ENCODE peak calls at places on chromosomes 2 and 18, in seven cellular contexts. S is Peyer's patch, Q is mucosa of descending colon, Y is tibial artery, W is ascending aorta, L is GM13977, U is PC-3. A is an unnamed sample.

GRCh38 chr2:205197468-205198129 is 484.7 kb upstream of the NRP2 start:
- DNase-seq in S (no peak), L (no peak), Q (no peak), U (no peak), Y (no peak), W (no peak), A (peak)

GRCh38 chr2:85804026-85804425 is 50.2 kb downstream of the ATOH8 start:
- DNase-seq in S (no peak), U (no peak), W (peak), Q (no peak), L (no peak), Y (no peak), A (no peak)

GRCh38 chr18:10284571-10285282 is 169.7 kb upstream of the APCDD1 start:
- DNase-seq in Q (no peak), W (no peak), U (no peak), Y (no peak), L (no peak), S (no peak), A (no peak)

GRCh38 chr2:237459741-237460174 is 27.3 kb upstream of the MLPH start:
- DNase-seq in S (no peak), Y (no peak), U (peak), L (no peak), W (no peak), Q (no peak), A (peak)

GRCh38 chr2:220015576-220015975 is 388.1 kb downstream of the SLC4A3 start:
- DNase-seq in W (no peak), L (no peak), S (no peak), U (no peak), Y (no peak), Q (no peak), A (no peak)

GRCh38 chr18:78871631-78872030 is 108.0 kb upstream of the SALL3 start:
- DNase-seq in L (no peak), Q (no peak), U (no peak), Y (no peak), S (no peak), W (no peak), A (no peak)

GRCh38 chr18:33277431-33277830 is 163.1 kb downstream of the CCDC178 start:
- DNase-seq in S (no peak), L (no peak), W (no peak), U (no peak), Y (no peak), Q (no peak), A (no peak)

GRCh38 chr2:105708697-105709096 is 36.0 kb upstream of the NCK2 start:
- DNase-seq in U (no peak), W (no peak), Y (no peak), S (no peak), Q (no peak), L (no peak), A (no peak)

GRCh38 chr2:20747317-20747716 is 75.6 kb downstream of the LDAH start:
- DNase-seq in U (no peak), W (no peak), Q (no peak), Y (no peak), L (no peak), S (no peak), A (no peak)

GRCh38 chr18:25516747-25517498 is 165.0 kb upstream of the ZNF521 start:
- DNase-seq in Y (no peak), U (no peak), W (no peak), S (no peak), Q (no peak), L (no peak), A (no peak)

GRCh38 chr2:200653021-200653420 is 67.2 kb downstream of the AOX1 start:
- DNase-seq in U (no peak), L (no peak), Q (no peak), S (no peak), Y (no peak), W (no peak), A (no peak)

GRCh38 chr2:149363953-149364352 is 33.6 kb downstream of the LYPD6 start:
- DNase-seq in L (no peak), U (no peak), S (no peak), W (no peak), Q (no peak), Y (no peak), A (no peak)

GRCh38 chr2:119853777-119854399 is 94.2 kb downstream of the PTPN4 start:
- DNase-seq in W (no peak), L (no peak), U (no peak), S (no peak), Q (no peak), Y (no peak), A (no peak)

GRCh38 chr18:57439617-57439975 is 4.4 kb downstream of the ONECUT2 start:
- DNase-seq in W (no peak), Q (no peak), S (no peak), Y (no peak), L (peak), U (no peak), A (no peak)

GRCh38 chr2:159873136-159873728 is 75.2 kb upstream of the CD302 start:
- DNase-seq in S (no peak), Y (no peak), L (no peak), Q (no peak), U (no peak), W (no peak), A (no peak)

GRCh38 chr18:47847635-47848034 is 82.8 kb downstream of the SMAD2 start:
- DNase-seq in Q (no peak), L (no peak), S (no peak), U (no peak), W (no peak), Y (no peak), A (no peak)

GRCh38 chr2:34365937-34366336 is 766.8 kb upstream of the FAM98A start:
- DNase-seq in Q (no peak), U (no peak), W (no peak), L (no peak), S (no peak), Y (no peak), A (no peak)

GRCh38 chr18:63788447-63789096 is 13.4 kb downstream of the SERPINB7 start:
- DNase-seq in Q (no peak), L (no peak), S (no peak), U (peak), Y (no peak), W (no peak), A (peak)

GRCh38 chr2:71830497-71831207 is 317.0 kb downstream of the CYP26B1 start:
- DNase-seq in L (no peak), Q (no peak), U (no peak), S (no peak), W (no peak), Y (no peak), A (no peak)

GRCh38 chr18:62033207-62033606 is 140.4 kb upstream of the RNF152 start:
- DNase-seq in U (no peak), Q (no peak), Y (no peak), W (no peak), S (no peak), L (no peak), A (no peak)

GRCh38 chr2:225113356-225114015 is 71.2 kb upstream of the DOCK10 start:
- DNase-seq in L (no peak), U (no peak), Q (no peak), S (no peak), W (no peak), Y (no peak), A (no peak)

GRCh38 chr2:12787891-12788783 is 71.4 kb downstream of the TRIB2 start:
- DNase-seq in Q (no peak), L (no peak), S (no peak), W (no peak), Y (no peak), U (peak), A (no peak)

GRCh38 chr2:118580651-118581050 is 266.8 kb downstream of the EN1 start:
- DNase-seq in Y (no peak), Q (no peak), S (no peak), W (no peak), U (peak), L (no peak), A (peak)

GRCh38 chr2:230900336-230900995 is 24.6 kb downstream of the GPR55 start:
- DNase-seq in S (no peak), Q (peak), Y (no peak), L (no peak), W (peak), U (no peak), A (no peak)

GRCh38 chr2:142721015-142721414 is 156.4 kb upstream of the KYNU start:
- DNase-seq in Q (no peak), Y (no peak), U (no peak), L (no peak), S (no peak), W (no peak), A (no peak)

GRCh38 chr2:196538646-196539045 is 100.9 kb upstream of the CCDC150 start:
- DNase-seq in L (no peak), U (no peak), S (no peak), Y (no peak), W (no peak), Q (peak), A (no peak)

GRCh38 chr2:55876425-55877084 is 47.0 kb downstream of the EFEMP1 start:
- DNase-seq in U (no peak), Q (no peak), L (no peak), Y (no peak), S (no peak), W (no peak), A (no peak)

GRCh38 chr2:237157551-237158102 is 71.9 kb downstream of the COPS8 start:
- DNase-seq in U (no peak), S (no peak), L (no peak), Y (no peak), Q (no peak), W (no peak), A (no peak)

GRCh38 chr2:28567076-28567471 is 71.2 kb downstream of the PLB1 start:
- DNase-seq in S (no peak), Y (no peak), Q (peak), W (no peak), L (peak), U (no peak), A (no peak)

GRCh38 chr2:138787053-138787666 is 7.0 kb upstream of the NXPH2 start:
- DNase-seq in S (no peak), U (peak), L (peak), Y (no peak), Q (peak), W (no peak), A (peak)

GRCh38 chr2:46481541-46482193 is 2.3 kb downstream of the TMEM247 start:
- DNase-seq in S (no peak), Y (no peak), W (peak), Q (no peak), U (peak), L (no peak), A (peak)

GRCh38 chr2:25401307-25402021 is 59.7 kb upstream of the DNMT3A start:
- DNase-seq in Q (no peak), W (no peak), Y (no peak), L (no peak), U (no peak), S (no peak), A (no peak)

GRCh38 chr2:143426296-143426695 is 297.1 kb downstream of the ARHGAP15 start:
- DNase-seq in Y (no peak), W (no peak), U (peak), L (no peak), Q (no peak), S (no peak), A (peak)

GRCh38 chr2:63712748-63713147 is 124.0 kb downstream of the MDH1 start:
- DNase-seq in S (no peak), L (no peak), Y (no peak), W (no peak), Q (no peak), U (no peak), A (no peak)

GRCh38 chr2:237967463-237967871 is 653 bp downstream of the UBE2F start:
- DNase-seq in S (peak), Y (no peak), L (peak), Q (peak), U (peak), W (no peak), A (peak)

GRCh38 chr2:36013064-36013463 is 342.5 kb upstream of the CRIM1 start:
- DNase-seq in Q (no peak), W (no peak), L (no peak), Y (no peak), S (no peak), U (no peak), A (no peak)

GRCh38 chr2:218618102-218618860 is 10.6 kb downstream of the PLCD4 start:
- DNase-seq in L (no peak), Q (no peak), Y (no peak), U (peak), W (no peak), S (no peak), A (peak)

GRCh38 chr2:38592951-38593350 is 9.8 kb downstream of the HNRNPLL start:
- DNase-seq in L (no peak), Q (no peak), S (no peak), U (peak), Y (no peak), W (no peak), A (peak)

GRCh38 chr2:38591152-38591551 is 11.6 kb downstream of the HNRNPLL start:
- DNase-seq in L (no peak), Y (no peak), S (no peak), W (no peak), U (peak), Q (no peak), A (no peak)

GRCh38 chr2:38586926-38587325 is 15.8 kb downstream of the HNRNPLL start:
- DNase-seq in L (no peak), Y (no peak), U (no peak), W (no peak), S (no peak), Q (no peak), A (no peak)

GRCh38 chr2:38590053-38590452 is 12.7 kb downstream of the HNRNPLL start:
- DNase-seq in L (no peak), U (peak), W (no peak), Y (no peak), S (no peak), Q (no peak), A (no peak)
- TF ChIP-seq CTCF in L (no peak), U (peak), W (no peak), Y (no peak), S (no peak), Q (no peak), A (no peak)

DNA sequence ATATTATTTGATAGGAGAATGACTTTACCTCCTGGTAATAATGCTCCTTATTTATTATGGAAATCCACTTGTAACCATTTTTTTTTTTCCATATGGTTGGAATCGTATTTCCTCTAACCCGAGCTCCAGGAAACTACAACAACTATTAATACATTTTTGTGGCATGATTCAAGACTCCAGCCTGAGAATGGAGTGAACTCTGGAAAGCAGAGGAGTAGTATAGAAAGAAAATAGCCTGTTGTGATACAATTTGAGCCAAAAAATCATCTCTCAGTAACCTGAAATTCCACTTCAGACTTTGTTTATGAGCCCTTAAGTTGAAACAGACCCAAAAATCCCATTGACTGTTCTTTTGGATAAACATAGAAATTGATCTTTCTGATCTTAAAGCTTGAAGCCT is 921.1 kb downstream of the SOCS6 start:
- DNase-seq in S (no peak), Y (no peak), U (peak), L (no peak), Q (no peak), W (no peak), A (no peak)
- TF ChIP-seq CTCF in S (no peak), Y (no peak), U (no peak), L (no peak), Q (no peak), W (no peak), A (no peak)

GRCh38 chr18:474416-474815 is 26.1 kb downstream of the COLEC12 start:
- DNase-seq in Q (no peak), W (no peak), L (no peak), Y (no peak), U (no peak), S (no peak), A (no peak)

GRCh38 chr18:475202-475624 is 25.3 kb downstream of the COLEC12 start:
- DNase-seq in Y (no peak), L (no peak), Q (no peak), U (peak), S (no peak), W (no peak), A (peak)

GRCh38 chr18:476368-476767 is 24.1 kb downstream of the COLEC12 start:
- DNase-seq in Y (no peak), S (no peak), L (no peak), Q (no peak), U (no peak), W (no peak), A (no peak)

GRCh38 chr18:478679-479078 is 21.8 kb downstream of the COLEC12 start:
- DNase-seq in L (no peak), W (no peak), Y (no peak), U (peak), Q (no peak), S (no peak), A (no peak)

DNA sequence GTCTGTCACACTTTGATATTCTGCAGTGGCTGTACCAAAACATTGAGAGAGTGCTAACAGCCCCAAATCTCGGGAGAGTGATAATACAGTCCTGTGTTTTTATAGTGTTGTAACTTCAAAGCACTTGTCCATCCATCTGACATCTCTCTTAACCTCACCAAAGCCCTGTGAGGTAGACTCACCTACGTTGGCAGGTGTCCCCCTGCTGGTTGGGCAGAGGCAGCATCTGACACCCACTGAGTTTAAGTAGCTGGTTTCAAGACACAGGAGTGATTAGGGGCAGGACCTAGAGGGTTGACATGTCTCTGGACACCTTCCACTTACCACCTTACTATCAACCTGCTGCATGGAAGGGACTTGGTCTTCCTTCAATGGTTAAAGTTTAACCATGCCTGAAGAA is 22.9 kb downstream of the COLEC12 start:
- DNase-seq in W (no peak), Y (no peak), U (peak), L (peak), Q (peak), S (no peak), A (peak)
- TF ChIP-seq CTCF in W (no peak), Y (no peak), U (peak), L (peak), Q (no peak), S (no peak), A (no peak)

DNA sequence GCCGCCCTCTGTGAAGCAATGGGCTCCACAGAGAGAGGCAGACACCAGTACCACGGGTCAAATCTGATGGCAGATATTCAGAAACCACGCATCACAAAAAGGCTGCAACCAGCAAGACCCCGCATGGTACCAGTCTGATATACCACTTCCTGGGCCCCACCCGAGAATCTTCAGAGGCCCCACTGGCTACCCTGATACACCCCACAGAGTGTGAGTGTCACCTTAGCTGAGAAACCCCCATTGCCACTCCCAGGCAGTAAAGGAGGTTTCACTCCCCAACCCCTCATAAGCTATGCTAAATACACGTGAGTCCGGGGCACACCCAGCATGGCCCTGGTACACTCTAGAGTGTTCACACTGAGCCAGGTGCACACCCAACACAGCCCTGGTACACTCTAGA is 160.0 kb downstream of the EIPR1 start:
- DNase-seq in S (no peak), L (no peak), Y (no peak), W (no peak), U (no peak), Q (no peak), A (no peak)
- TF ChIP-seq CTCF in S (no peak), L (no peak), Y (no peak), W (no peak), U (no peak), Q (no peak), A (no peak)

DNA sequence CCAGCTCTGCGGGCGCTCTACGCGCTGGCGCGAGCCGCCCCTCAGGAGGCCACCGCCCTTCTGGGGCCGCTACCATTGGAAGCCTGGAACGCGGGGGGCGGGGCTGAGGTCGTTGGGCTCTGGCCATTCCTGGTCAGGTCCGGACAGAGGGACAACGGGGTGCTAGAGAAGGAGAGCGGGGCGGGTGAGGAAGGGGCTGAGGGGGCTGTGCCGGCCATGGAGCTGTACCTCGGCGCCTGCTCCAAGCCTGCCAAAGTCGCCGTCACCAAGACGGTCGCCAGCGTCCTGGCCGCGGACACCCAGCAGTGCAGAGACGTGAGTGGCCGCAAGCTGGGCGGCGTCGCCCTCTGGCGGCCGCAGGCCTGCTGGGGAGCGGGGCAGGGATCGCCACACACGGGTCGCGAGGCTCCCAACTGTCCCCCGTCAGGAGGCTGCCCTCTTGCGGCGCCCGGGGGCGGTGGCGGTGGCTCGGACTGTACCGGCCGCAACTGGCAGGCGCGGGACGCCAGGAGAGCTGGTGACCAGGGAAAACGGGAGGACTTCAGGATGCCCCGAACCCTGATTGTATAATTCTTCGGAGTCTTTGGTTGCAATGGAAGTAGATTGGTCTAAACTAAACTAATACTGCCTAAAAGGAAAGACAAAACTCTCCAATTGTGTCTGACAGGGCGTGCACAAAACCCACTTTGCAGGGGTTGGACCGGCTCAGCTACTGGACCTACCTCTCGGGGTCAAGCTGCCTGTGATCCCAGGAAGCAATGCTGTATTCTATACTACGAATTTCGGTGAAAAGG is at the start of gene FSIP2:
- DNase-seq in L (peak), Y (peak), W (peak), Q (peak), S (peak), U (peak), A (peak)
- TF ChIP-seq CTCF in L (peak), Y (peak), W (peak), Q (peak), S (peak), U (peak), A (peak)

DNA sequence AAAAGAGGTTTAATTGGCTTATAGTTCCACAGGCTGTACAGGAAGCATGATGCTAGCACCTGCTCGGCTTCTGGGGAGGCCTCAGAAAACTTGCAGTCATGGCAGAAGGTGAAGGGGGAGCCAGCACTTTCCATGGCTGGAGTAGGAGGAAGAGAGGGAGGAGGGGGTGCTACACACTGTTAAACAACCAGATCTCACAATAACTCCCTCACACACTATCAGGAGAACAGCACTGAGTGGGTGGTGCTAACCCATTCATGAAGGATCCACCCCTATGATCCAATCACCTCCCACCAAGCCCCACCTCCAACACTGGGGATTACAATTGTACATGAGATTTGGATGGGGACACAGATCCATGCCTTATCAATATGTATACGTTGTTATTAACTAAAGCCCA is 85.1 kb downstream of the PPP1R1C start:
- DNase-seq in S (no peak), W (no peak), L (no peak), Q (no peak), U (no peak), Y (no peak), A (no peak)
- TF ChIP-seq CTCF in S (no peak), W (no peak), L (no peak), Q (no peak), U (no peak), Y (no peak), A (no peak)